ENCODE peak calls at places on chromosomes 6 and 20, in seven cellular contexts. G is K562, S is GM12878, U is HepG2, C is SK-N-SH, F is GM12891, Y is H1. O is an unnamed sample.

GRCh38 chr20:54356726-54357235 is 118.6 kb upstream of the DOK5 start:
- DNase-seq in S (no peak), Y (no peak), U (no peak), F (no peak), G (no peak), C (no peak), O (no peak)

GRCh38 chr20:9021699-9022098 is 47.2 kb upstream of the PLCB4 start:
- DNase-seq in Y (peak; percentile 43), S (no peak), F (no peak), G (peak; percentile 7), U (no peak), C (no peak), O (no peak)

GRCh38 chr20:56788041-56788670 is 159.1 kb downstream of the TFAP2C start:
- DNase-seq in Y (no peak), C (no peak), U (peak; percentile 94), S (no peak), F (no peak), G (no peak), O (no peak)

GRCh38 chr20:14744723-14745122 is 407.3 kb upstream of the FLRT3 start:
- DNase-seq in Y (no peak), G (no peak), U (no peak), C (no peak), S (peak; percentile 70), F (no peak), O (no peak)

GRCh38 chr6:71706523-71706922 is 179.8 kb upstream of the RIMS1 start:
- DNase-seq in G (no peak), S (no peak), Y (no peak), F (no peak), U (no peak), C (no peak), O (no peak)

GRCh38 chr6:33987531-33988021 is 158.3 kb downstream of the GRM4 start:
- DNase-seq in S (no peak), F (no peak), G (no peak), U (no peak), Y (no peak), C (no peak), O (no peak)

GRCh38 chr6:122995930-122996796 is at the start of gene CLVS2:
- DNase-seq in Y (peak; percentile 33), C (peak; percentile 81), U (no peak), G (no peak), S (no peak), F (no peak), O (no peak)

GRCh38 chr6:139173172-139173571 is 38.3 kb downstream of the HECA start:
- DNase-seq in Y (no peak), U (no peak), F (no peak), C (no peak), G (no peak), S (no peak), O (no peak)

GRCh38 chr20:45012682-45013302 is 46.5 kb downstream of the STK4 start:
- DNase-seq in F (no peak), Y (no peak), G (no peak), U (no peak), S (no peak), C (no peak), O (no peak)

GRCh38 chr6:75855047-75855446 is 106.0 kb downstream of the MYO6 start:
- DNase-seq in G (peak; percentile 22), S (no peak), C (peak; percentile 15), F (no peak), U (peak; percentile 59), Y (no peak), O (no peak)

GRCh38 chr6:166998256-166999144 is 697 bp upstream of the CEP43 start:
- DNase-seq in C (peak; percentile 57), F (no peak), G (peak; percentile 40), U (no peak), Y (no peak), S (no peak), O (no peak)

GRCh38 chr6:116018976-116019375 is 41.7 kb downstream of the FRK start:
- DNase-seq in G (no peak), S (no peak), U (no peak), C (no peak), Y (no peak), F (no peak), O (no peak)

GRCh38 chr20:56088381-56088780 is 83.1 kb upstream of the CBLN4 start:
- DNase-seq in U (no peak), Y (no peak), C (no peak), S (no peak), G (no peak), F (no peak), O (no peak)

GRCh38 chr20:46350201-46350985 is 42.1 kb upstream of the CDH22 start:
- DNase-seq in G (peak; percentile 79), Y (no peak), S (peak; percentile 54), F (peak; percentile 77), U (no peak), C (no peak), O (peak; percentile 79)

GRCh38 chr6:100101656-100102055 is 107.6 kb upstream of the MCHR2 start:
- DNase-seq in S (no peak), C (no peak), U (no peak), G (no peak), F (no peak), Y (no peak), O (no peak)

GRCh38 chr20:44642203-44643153 is 9.0 kb downstream of the ADA start:
- DNase-seq in Y (no peak), G (peak; percentile 62), S (peak; percentile 77), U (peak; percentile 69), F (no peak), C (peak; percentile 81), O (peak; percentile 61)

GRCh38 chr20:33808388-33808787 is 2.8 kb upstream of the CHMP4B start:
- DNase-seq in U (no peak), F (no peak), G (no peak), C (no peak), S (no peak), Y (no peak), O (no peak)
- TF ChIP-seq POLR2AphosphoS5 in U (no peak), F (no peak), G (no peak), C (no peak), S (no peak), Y (no peak), O (no peak)

GRCh38 chr6:2021713-2022125 is 223.7 kb downstream of the GMDS start:
- DNase-seq in F (no peak), C (no peak), U (no peak), Y (no peak), G (no peak), S (no peak), O (no peak)
- TF ChIP-seq TAF1 in F (no peak), C (no peak), U (no peak), Y (no peak), G (no peak), S (no peak), O (no peak)

GRCh38 chr20:33663161-33664084 is 1.3 kb downstream of the C20orf144 start:
- DNase-seq in C (peak; percentile 93), G (peak; percentile 85), Y (no peak), S (no peak), U (peak; percentile 70), F (peak; percentile 91), O (peak; percentile 93)
- TF ChIP-seq POLR2AphosphoS5 in C (peak; percentile 83), G (peak; percentile 55), Y (peak; percentile 42), S (peak; percentile 74), U (peak; percentile 84), F (no peak), O (peak; percentile 83)

GRCh38 chr6:108113557-108114519 is 39.3 kb upstream of the OSTM1 start:
- DNase-seq in C (peak; percentile 78), F (peak; percentile 33), G (peak; percentile 60), U (peak; percentile 41), Y (no peak), S (no peak), O (no peak)
- TF ChIP-seq TAF1 in C (no peak), F (no peak), G (no peak), U (no peak), Y (no peak), S (no peak), O (no peak)

GRCh38 chr6:30935018-30935417 is 3.0 kb upstream of the SFTA2 start:
- DNase-seq in F (no peak), Y (no peak), U (no peak), G (peak; percentile 40), S (no peak), C (no peak), O (no peak)
- TF ChIP-seq POLR2AphosphoS5 in F (no peak), Y (no peak), U (no peak), G (no peak), S (no peak), C (no peak), O (no peak)

GRCh38 chr6:32174416-32174815 is 1.5 kb downstream of the AGPAT1 start:
- DNase-seq in Y (no peak), F (no peak), S (no peak), G (no peak), U (no peak), C (no peak), O (no peak)
- TF ChIP-seq TAF1 in Y (no peak), F (no peak), S (no peak), G (no peak), U (no peak), C (no peak), O (no peak)

GRCh38 chr20:23166563-23166962 is 80.4 kb upstream of the CD93 start:
- DNase-seq in F (no peak), S (no peak), U (no peak), C (no peak), Y (no peak), G (no peak), O (no peak)

GRCh38 chr20:23165964-23166363 is 79.8 kb upstream of the CD93 start:
- DNase-seq in F (no peak), C (no peak), S (no peak), G (no peak), Y (no peak), U (no peak), O (no peak)

GRCh38 chr20:23163562-23163961 is 77.4 kb upstream of the CD93 start:
- DNase-seq in G (no peak), U (no peak), S (no peak), Y (no peak), F (no peak), C (no peak), O (no peak)

GRCh38 chr20:23164176-23164601 is 78.1 kb upstream of the CD93 start:
- DNase-seq in U (peak; percentile 43), S (no peak), Y (no peak), F (no peak), C (no peak), G (no peak), O (no peak)

DNA sequence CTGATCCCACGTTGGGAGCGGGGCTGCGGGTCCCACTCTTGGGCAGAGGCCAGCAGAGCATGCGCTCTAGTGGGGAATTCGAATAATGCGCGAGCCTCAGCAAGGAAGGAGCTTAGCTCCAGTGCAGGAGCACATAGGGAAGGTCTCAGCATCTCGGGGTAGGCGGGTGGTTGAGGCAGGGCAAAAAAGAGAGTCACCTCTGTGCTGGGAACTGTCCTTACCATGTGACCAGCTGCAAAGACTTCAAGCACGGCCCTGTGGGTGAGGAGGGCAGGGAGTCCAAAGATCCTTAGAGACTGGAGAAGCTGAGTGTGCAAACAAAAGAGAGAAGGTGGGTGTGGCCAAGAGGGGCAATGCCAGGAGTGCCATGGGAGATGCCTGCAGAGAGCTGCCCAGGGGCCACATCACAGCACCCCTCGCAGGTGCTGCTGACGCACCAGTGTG is 79.2 kb upstream of the CD93 start:
- DNase-seq in C (no peak), Y (no peak), G (peak; percentile 36), F (no peak), S (no peak), U (no peak), O (no peak)
- TF ChIP-seq POLR2AphosphoS5 in C (no peak), Y (no peak), G (no peak), F (no peak), S (no peak), U (no peak), O (no peak)

O was measured in GM12892.